ENCODE peak calls at places on chromosomes 6 and 20, in nine cellular contexts. D, X, S, W, C, O, J, Y and T are unnamed samples.

GRCh38 chr20:41135187-41135887 is 2.0 kb upstream of the PLCG1 start:
- DNase-seq in S (peak), X (no peak), W (peak), C (peak), J (peak), Y (peak), O (no peak), D (no peak), T (peak)

GRCh38 chr6:107585815-107586435 is 96.0 kb downstream of the SOBP start:
- DNase-seq in C (no peak), O (no peak), D (no peak), W (peak), Y (no peak), J (no peak), X (no peak), S (no peak), T (no peak)

GRCh38 chr6:11575408-11576033 is 38.0 kb downstream of the TMEM170B start:
- DNase-seq in J (peak), X (peak), Y (peak), S (peak), O (no peak), C (peak), D (peak), W (peak), T (peak)

GRCh38 chr6:149852180-149852579 is 12.0 kb downstream of the LRP11 start:
- DNase-seq in Y (peak), X (no peak), O (no peak), S (no peak), J (no peak), W (peak), D (peak), C (no peak), T (no peak)

GRCh38 chr20:51654495-51654894 is 112.0 kb upstream of the NFATC2 start:
- DNase-seq in J (no peak), X (no peak), W (no peak), D (no peak), S (no peak), C (no peak), O (no peak), Y (no peak), T (no peak)

GRCh38 chr6:9335470-9335869 is 900.1 kb upstream of the SLC35B3 start:
- DNase-seq in W (peak), S (no peak), X (no peak), J (no peak), C (no peak), D (no peak), Y (no peak), O (no peak), T (no peak)

GRCh38 chr20:59013031-59013951 is 5.9 kb upstream of the TUBB1 start:
- DNase-seq in Y (no peak), O (no peak), J (no peak), X (no peak), W (no peak), C (no peak), S (no peak), D (no peak), T (no peak)

GRCh38 chr6:90790058-90790457 is 203.2 kb upstream of the MAP3K7 start:
- DNase-seq in Y (peak), J (no peak), C (no peak), O (no peak), W (peak), D (peak), X (no peak), S (no peak), T (no peak)

GRCh38 chr6:51199272-51199671 is 380.6 kb downstream of the TFAP2B start:
- DNase-seq in X (no peak), Y (no peak), C (no peak), J (no peak), O (no peak), S (no peak), D (no peak), W (no peak), T (no peak)

GRCh38 chr6:119442776-119443184 is 93.2 kb upstream of the MAN1A1 start:
- DNase-seq in J (no peak), Y (no peak), W (no peak), O (no peak), X (no peak), D (no peak), S (no peak), C (peak), T (no peak)

GRCh38 chr6:137763436-137763835 is 103.6 kb upstream of the TNFAIP3 start:
- DNase-seq in S (no peak), Y (no peak), W (no peak), C (no peak), O (no peak), X (no peak), J (no peak), D (no peak), T (no peak)

GRCh38 chr6:3561745-3562144 is 104.9 kb upstream of the SLC22A23 start:
- DNase-seq in D (peak), O (no peak), S (no peak), X (no peak), C (no peak), J (no peak), Y (peak), W (peak), T (no peak)

GRCh38 chr20:47676219-47676721 is 109.0 kb downstream of the SULF2 start:
- DNase-seq in D (no peak), W (no peak), O (no peak), X (no peak), Y (no peak), J (no peak), S (no peak), C (no peak), T (no peak)

GRCh38 chr20:51800769-51801219 is 1.5 kb downstream of the SALL4 start:
- DNase-seq in Y (peak), X (no peak), O (no peak), S (peak), C (peak), W (peak), J (peak), D (peak), T (peak)

GRCh38 chr20:48069626-48070025 is 284.3 kb upstream of the SULF2 start:
- DNase-seq in W (no peak), C (no peak), O (no peak), X (no peak), Y (no peak), D (no peak), S (no peak), J (no peak), T (no peak)

GRCh38 chr20:20663841-20664240 is 48.6 kb downstream of the RALGAPA2 start:
- DNase-seq in X (no peak), J (no peak), Y (peak), D (no peak), O (no peak), C (no peak), S (no peak), W (peak), T (no peak)

GRCh38 chr20:25065625-25066338 is 7.8 kb upstream of the ACSS1 start:
- DNase-seq in Y (peak), X (peak), O (peak), C (peak), D (peak), J (peak), W (peak), S (no peak), T (peak)

GRCh38 chr6:37657117-37657886 is 40.4 kb downstream of the MDGA1 start:
- DNase-seq in C (no peak), W (peak), X (no peak), O (no peak), J (no peak), S (no peak), D (peak), Y (no peak), T (no peak)

GRCh38 chr6:87561012-87561411 is 28.8 kb downstream of the RARS2 start:
- DNase-seq in O (no peak), Y (no peak), S (no peak), D (no peak), W (no peak), J (no peak), X (no peak), C (no peak), T (no peak)

GRCh38 chr6:5282191-5282623 is 20.9 kb downstream of the FARS2 start:
- DNase-seq in S (no peak), Y (no peak), X (no peak), O (no peak), C (no peak), D (no peak), W (no peak), J (no peak), T (no peak)

GRCh38 chr6:52975580-52975979 is 19.5 kb downstream of the GSTA4 start:
- DNase-seq in X (peak), C (no peak), S (no peak), W (peak), J (no peak), Y (peak), O (no peak), D (peak), T (no peak)

GRCh38 chr6:113442040-113442439 is 415.1 kb upstream of the MARCKS start:
- DNase-seq in D (no peak), X (no peak), O (no peak), W (no peak), C (no peak), J (no peak), S (no peak), Y (no peak), T (no peak)

GRCh38 chr20:63005240-63005861 is 1.4 kb downstream of the BHLHE23 start:
- DNase-seq in W (peak), Y (no peak), D (no peak), X (no peak), S (no peak), C (no peak), O (no peak), J (no peak), T (no peak)

GRCh38 chr20:41242807-41243206 is 74.7 kb downstream of the ZHX3 start:
- DNase-seq in D (no peak), J (no peak), W (no peak), S (no peak), Y (no peak), C (no peak), X (no peak), O (no peak), T (peak)

GRCh38 chr20:46826343-46826984 is 68.2 kb upstream of the EYA2 start:
- DNase-seq in S (no peak), Y (no peak), X (no peak), C (no peak), O (no peak), W (peak), J (no peak), D (no peak), T (no peak)

DNA sequence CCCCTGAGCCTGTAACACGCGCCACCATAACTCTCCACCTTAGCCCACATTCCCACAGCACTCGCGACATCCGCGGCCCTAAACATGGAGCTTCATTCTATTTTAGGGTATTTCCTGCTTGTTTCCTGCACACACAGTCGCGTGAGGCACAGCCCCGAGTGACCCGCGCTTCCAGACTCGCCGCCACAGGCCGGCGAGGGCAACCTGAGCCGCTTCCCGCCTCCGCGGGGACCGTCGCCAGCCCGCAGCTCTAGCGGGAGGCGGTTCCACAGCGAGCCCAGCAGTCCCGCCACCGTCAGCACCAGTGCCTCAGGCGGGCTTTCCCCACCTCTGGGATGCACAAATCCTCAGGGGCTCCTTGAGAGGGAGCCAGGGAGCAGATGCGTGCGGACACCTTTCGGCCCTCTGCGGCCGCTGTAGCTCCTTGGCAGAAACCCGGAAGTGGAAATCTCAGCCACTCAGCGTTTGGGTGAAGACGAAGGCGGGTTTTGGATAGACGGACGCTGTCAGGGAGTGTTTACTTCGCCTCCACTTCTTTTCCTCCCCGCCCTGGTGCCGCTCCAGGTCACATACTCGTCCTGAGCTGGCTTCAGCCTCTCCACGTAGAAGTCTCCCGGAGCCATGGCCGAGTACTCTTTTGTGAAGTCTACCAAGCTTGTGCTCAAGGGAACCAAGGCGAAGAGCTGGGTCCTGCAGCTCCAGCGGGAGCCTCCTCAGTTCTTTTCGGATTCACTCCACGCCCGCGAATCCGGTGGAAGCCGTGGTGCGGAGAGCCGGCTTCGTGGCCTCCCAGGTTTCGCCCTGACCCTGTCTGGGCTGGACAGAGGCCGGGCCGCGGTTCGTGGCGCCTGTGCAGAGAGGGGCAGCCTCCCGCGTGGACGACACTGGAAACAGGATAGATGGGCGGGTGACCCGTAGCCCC is 2177.4 kb upstream of the DEFB115 start:
- DNase-seq in X (no peak), S (no peak), D (no peak), C (no peak), Y (peak), J (no peak), W (no peak), O (no peak), T (peak)
- TF ChIP-seq CTCF in X (no peak), S (no peak), D (no peak), C (no peak), Y (peak), J (no peak), W (no peak), O (no peak), T (no peak)

GRCh38 chr6:13378669-13379590 is 50.6 kb upstream of the TBC1D7 start:
- DNase-seq in X (no peak), J (no peak), Y (no peak), C (no peak), D (no peak), S (no peak), W (no peak), O (no peak), T (no peak)

GRCh38 chr6:13380761-13381160 is 52.4 kb upstream of the TBC1D7 start:
- DNase-seq in Y (no peak), X (no peak), O (no peak), J (no peak), D (no peak), S (no peak), C (no peak), W (no peak), T (no peak)

GRCh38 chr6:13384506-13384905 is 56.2 kb upstream of the TBC1D7 start:
- DNase-seq in C (no peak), X (no peak), O (no peak), Y (no peak), D (no peak), W (no peak), S (no peak), J (no peak), T (no peak)

GRCh38 chr6:13384966-13385365 is 56.6 kb upstream of the TBC1D7 start:
- DNase-seq in D (no peak), O (no peak), W (no peak), Y (no peak), C (no peak), J (no peak), X (no peak), S (no peak), T (no peak)

GRCh38 chr6:13383280-13384163 is 55.2 kb upstream of the TBC1D7 start:
- DNase-seq in O (no peak), W (no peak), S (no peak), X (no peak), Y (peak), C (peak), J (no peak), D (no peak), T (peak)
- TF ChIP-seq CTCF in O (peak), W (peak), S (no peak), X (peak), Y (no peak), C (peak), J (no peak), D (peak), T (no peak)

GRCh38 chr6:169619650-169620049 is 82.2 kb downstream of the WDR27 start:
- DNase-seq in S (no peak), D (no peak), Y (peak), W (peak), O (no peak), J (no peak), X (no peak), C (no peak), T (no peak)

GRCh38 chr6:169620171-169621125 is 81.4 kb downstream of the WDR27 start:
- DNase-seq in W (peak), J (no peak), X (no peak), Y (peak), C (no peak), O (no peak), D (peak), S (no peak), T (no peak)

GRCh38 chr6:169621311-169621710 is 80.5 kb downstream of the WDR27 start:
- DNase-seq in O (no peak), X (no peak), D (no peak), C (no peak), W (no peak), J (no peak), Y (no peak), S (no peak), T (no peak)

GRCh38 chr6:169618526-169619490 is 83.0 kb downstream of the WDR27 start:
- DNase-seq in X (peak), S (no peak), Y (peak), C (no peak), W (peak), O (no peak), D (peak), J (no peak), T (no peak)

DNA sequence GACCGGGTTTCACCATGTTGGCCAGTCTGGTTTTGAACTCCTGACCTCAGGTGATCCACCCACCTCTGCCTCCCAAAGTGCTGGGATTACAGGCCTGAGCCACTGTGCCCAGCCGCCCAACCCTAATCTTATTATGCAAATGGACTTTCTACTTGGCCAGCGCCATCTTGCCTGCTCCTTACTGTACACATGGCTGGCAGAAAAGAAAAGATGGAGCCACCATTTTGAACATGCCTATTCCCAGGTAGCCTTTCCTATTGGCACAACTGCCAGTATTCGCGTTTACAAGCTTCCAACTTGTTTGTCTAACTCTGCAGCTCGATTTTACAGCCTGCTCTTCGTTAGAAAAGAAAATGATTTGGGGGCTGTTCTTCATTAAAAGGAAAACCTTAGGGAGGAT is 84.3 kb downstream of the WDR27 start:
- DNase-seq in C (no peak), J (no peak), W (no peak), X (no peak), D (no peak), Y (no peak), O (no peak), S (no peak), T (no peak)
- TF ChIP-seq CTCF in C (no peak), J (no peak), W (no peak), X (no peak), D (no peak), Y (no peak), O (no peak), S (no peak), T (no peak)

GRCh38 chr20:36313936-36314335 is 7.8 kb downstream of the DLGAP4 start:
- DNase-seq in X (no peak), O (no peak), C (no peak), J (no peak), S (no peak), D (no peak), W (no peak), Y (no peak), T (no peak)

GRCh38 chr20:36314734-36315544 is 8.8 kb downstream of the DLGAP4 start:
- DNase-seq in O (no peak), Y (no peak), C (no peak), J (no peak), X (no peak), W (no peak), S (no peak), D (no peak), T (no peak)

GRCh38 chr20:36311854-36312723 is 6.0 kb downstream of the DLGAP4 start:
- DNase-seq in W (no peak), X (no peak), J (no peak), Y (no peak), C (peak), D (no peak), S (peak), O (no peak), T (no peak)

GRCh38 chr20:36312724-36313441 is 6.7 kb downstream of the DLGAP4 start:
- DNase-seq in W (no peak), C (no peak), D (no peak), Y (no peak), O (no peak), J (no peak), X (no peak), S (no peak), T (no peak)

GRCh38 chr20:36313476-36313875 is 7.3 kb downstream of the DLGAP4 start:
- DNase-seq in D (no peak), W (no peak), S (no peak), X (no peak), C (no peak), J (no peak), O (no peak), Y (no peak), T (no peak)
- TF ChIP-seq CTCF in D (no peak), W (no peak), S (no peak), X (no peak), C (no peak), J (no peak), O (no peak), Y (no peak), T (no peak)